ENCODE peak calls at places on chromosome 3, in four cellular contexts. One of them, this sample, is unnamed.

GRCh38 chr3:54771050-54771449 is 156.8 kb downstream of the LRTM1 start:
- DNase-seq in K562: no peak
- DNase-seq in HepG2: no peak
- DNase-seq in WTC11: no peak
- DNase-seq in this sample: no peak

GRCh38 chr3:100574536-100574935 is 34.9 kb upstream of the ADGRG7 start:
- DNase-seq in K562: no peak
- DNase-seq in WTC11: no peak
- DNase-seq in HepG2: no peak
- DNase-seq in this sample: no peak

GRCh38 chr3:113436794-113437193 is 4.5 kb downstream of the CFAP44 start:
- DNase-seq in WTC11: no peak
- DNase-seq in HepG2: no peak
- DNase-seq in K562: no peak
- DNase-seq in this sample: no peak

GRCh38 chr3:23926736-23927135 is 9.8 kb downstream of the RPL15 start:
- DNase-seq in K562: no peak
- DNase-seq in HepG2: no peak
- DNase-seq in WTC11: no peak
- DNase-seq in this sample: no peak

GRCh38 chr3:27340524-27340923 is 28.7 kb downstream of the NEK10 start:
- DNase-seq in WTC11: no peak
- DNase-seq in HepG2: no peak
- DNase-seq in K562: no peak
- DNase-seq in this sample: no peak

GRCh38 chr3:114451561-114452018 is 157.8 kb downstream of the TIGIT start:
- DNase-seq in HepG2: peak; percentile 3
- DNase-seq in WTC11: no peak
- DNase-seq in K562: no peak
- DNase-seq in this sample: no peak

GRCh38 chr3:27554706-27555105 is 70.5 kb upstream of the SLC4A7 start:
- DNase-seq in WTC11: no peak
- DNase-seq in K562: no peak
- DNase-seq in HepG2: no peak
- DNase-seq in this sample: no peak

GRCh38 chr3:155704771-155705559 is 39.9 kb downstream of the PLCH1 start:
- DNase-seq in WTC11: no peak
- DNase-seq in K562: no peak
- DNase-seq in HepG2: peak; percentile 63
- DNase-seq in this sample: no peak

GRCh38 chr3:36480916-36481648 is 100.8 kb downstream of the STAC start:
- DNase-seq in HepG2: no peak
- DNase-seq in K562: no peak
- DNase-seq in WTC11: no peak
- DNase-seq in this sample: no peak
- TF ChIP-seq ELF4 in HepG2: no peak
- TF ChIP-seq ELF4 in K562: no peak
- TF ChIP-seq ELF4 in WTC11: no peak
- TF ChIP-seq ELF4 in this sample: no peak

DNA sequence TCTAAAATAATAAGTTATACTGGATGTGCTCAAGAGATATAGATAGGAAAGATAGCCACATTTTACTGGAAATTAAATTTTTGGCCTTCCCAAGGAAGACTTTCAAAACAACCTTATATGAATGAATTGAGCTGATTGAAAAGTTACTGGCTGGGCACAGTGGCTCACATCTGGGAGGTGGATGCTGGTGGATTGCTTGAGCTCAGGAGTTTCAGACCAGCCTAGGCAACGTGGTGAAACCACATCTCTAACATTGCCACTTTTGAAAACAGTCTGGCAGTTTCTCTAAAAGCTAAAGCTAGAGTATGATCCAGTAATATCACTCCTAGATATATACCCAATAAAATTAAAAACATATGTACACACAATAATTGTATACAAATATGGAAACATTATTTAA is 231.4 kb upstream of the POU1F1 start:
- DNase-seq in K562: no peak
- DNase-seq in HepG2: no peak
- DNase-seq in WTC11: no peak
- DNase-seq in this sample: no peak
- TF ChIP-seq ELF4 in K562: no peak
- TF ChIP-seq ELF4 in HepG2: no peak
- TF ChIP-seq ELF4 in WTC11: no peak
- TF ChIP-seq ELF4 in this sample: no peak

DNA sequence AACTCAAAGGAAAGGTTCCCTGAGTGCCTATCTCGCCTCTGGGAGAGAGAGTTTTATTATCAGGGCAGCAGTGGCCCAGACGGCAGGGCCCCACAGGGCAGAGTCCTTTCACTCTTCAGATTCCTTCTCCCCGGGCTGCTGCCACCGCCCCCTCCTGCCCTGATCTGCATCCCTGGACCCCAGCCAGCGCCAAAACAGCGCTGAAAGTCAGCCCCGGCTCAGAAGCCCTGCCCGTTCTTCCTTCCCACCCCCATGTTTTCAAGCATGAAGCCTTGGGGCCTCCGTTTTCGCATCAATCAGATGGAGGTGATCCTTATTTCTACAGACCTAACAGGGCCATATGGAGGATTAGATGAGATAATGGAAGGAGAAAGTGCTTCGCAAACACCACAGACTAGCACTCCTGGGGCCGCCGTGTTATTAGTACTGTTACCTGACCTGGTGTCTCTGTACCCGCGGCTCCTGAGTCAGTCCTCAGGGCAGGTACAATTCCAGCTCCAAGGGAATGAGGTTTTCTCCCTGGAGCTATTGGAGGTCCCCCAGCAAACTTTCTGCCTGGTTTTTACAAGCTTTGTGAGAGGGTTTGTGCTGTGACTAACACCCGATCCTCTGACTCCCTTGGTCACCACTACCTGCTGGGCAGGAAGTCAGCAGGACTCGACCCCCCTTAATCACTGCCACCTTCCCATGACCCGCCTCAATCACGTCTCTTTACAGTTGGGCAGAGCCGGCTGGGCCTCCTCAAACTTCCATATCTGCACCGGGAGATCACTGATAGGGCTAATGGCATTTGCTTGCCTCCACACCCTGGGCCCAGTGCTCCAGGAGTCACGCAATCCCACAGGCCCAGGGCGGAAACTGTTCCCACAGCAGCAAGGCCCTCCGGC is 39.5 kb upstream of the TSEN2 start:
- DNase-seq in K562: no peak
- DNase-seq in WTC11: peak; percentile 37
- DNase-seq in HepG2: peak; percentile 78
- DNase-seq in this sample: peak; percentile 42
- TF ChIP-seq ELF4 in K562: no peak
- TF ChIP-seq ELF4 in WTC11: no peak
- TF ChIP-seq ELF4 in HepG2: no peak
- TF ChIP-seq ELF4 in this sample: no peak

DNA sequence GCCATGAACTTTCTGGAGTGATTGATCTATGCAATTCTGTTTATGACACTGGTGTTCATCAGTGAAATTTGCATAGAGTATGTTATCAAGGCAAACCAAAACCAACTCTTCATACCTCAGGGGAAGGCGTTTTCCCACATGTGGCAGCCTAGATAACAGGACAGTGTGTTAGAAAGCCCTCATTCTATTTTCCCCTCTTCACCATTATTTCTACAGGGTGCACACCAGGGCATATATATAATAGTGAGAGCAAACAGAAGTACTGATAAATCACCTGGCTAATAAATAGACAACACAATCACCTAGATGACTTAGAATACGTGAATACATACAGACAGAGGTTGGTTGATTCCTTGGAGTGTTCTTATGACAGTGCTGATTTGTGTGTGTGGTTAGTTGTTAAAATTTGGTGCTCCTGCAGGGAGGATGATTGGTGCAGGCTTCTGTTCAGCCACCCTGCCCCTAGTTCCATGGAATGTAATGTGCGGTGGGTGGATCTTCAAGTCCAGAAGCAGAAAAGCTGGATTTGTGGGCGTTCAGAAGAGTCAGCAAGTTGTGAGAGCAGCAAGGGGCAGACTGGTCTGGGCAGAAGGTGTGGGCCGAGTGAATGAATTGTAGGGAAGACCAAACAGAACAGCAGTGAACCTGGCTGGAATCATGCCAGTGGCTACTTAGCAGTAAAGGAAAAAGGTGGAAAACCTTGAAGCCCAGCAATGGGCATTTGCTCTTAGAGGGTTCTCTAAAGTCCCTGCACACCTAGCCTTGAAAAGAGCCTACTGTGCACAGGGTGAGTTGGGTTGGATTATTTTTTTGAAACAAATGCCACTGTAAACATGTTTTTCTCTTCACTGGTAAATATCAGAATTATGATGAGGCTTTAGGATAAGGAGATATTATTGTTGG is 11.7 kb upstream of the RARRES1 start:
- DNase-seq in K562: peak; percentile 90
- DNase-seq in HepG2: no peak
- DNase-seq in WTC11: no peak
- DNase-seq in this sample: no peak
- TF ChIP-seq ELF4 in K562: peak; percentile 59
- TF ChIP-seq ELF4 in HepG2: no peak
- TF ChIP-seq ELF4 in WTC11: no peak
- TF ChIP-seq ELF4 in this sample: no peak

GRCh38 chr3:58665410-58665809 is 1.2 kb downstream of the FAM3D start:
- DNase-seq in K562: no peak
- DNase-seq in WTC11: no peak
- DNase-seq in HepG2: no peak
- DNase-seq in this sample: no peak

GRCh38 chr3:58667229-58667628 is 655 bp upstream of the FAM3D start:
- DNase-seq in K562: no peak
- DNase-seq in HepG2: no peak
- DNase-seq in WTC11: no peak
- DNase-seq in this sample: no peak

GRCh38 chr3:58667704-58668103 is 1.1 kb upstream of the FAM3D start:
- DNase-seq in HepG2: no peak
- DNase-seq in K562: no peak
- DNase-seq in WTC11: no peak
- DNase-seq in this sample: no peak

GRCh38 chr3:58668247-58668646 is 1.7 kb upstream of the FAM3D start:
- DNase-seq in WTC11: no peak
- DNase-seq in K562: no peak
- DNase-seq in HepG2: no peak
- DNase-seq in this sample: no peak

GRCh38 chr3:58666683-58667082 is at the start of gene FAM3D:
- DNase-seq in WTC11: no peak
- DNase-seq in K562: no peak
- DNase-seq in HepG2: no peak
- DNase-seq in this sample: no peak
- TF ChIP-seq ELF4 in WTC11: no peak
- TF ChIP-seq ELF4 in K562: no peak
- TF ChIP-seq ELF4 in HepG2: no peak
- TF ChIP-seq ELF4 in this sample: no peak

This sample was measured in HEK293T.